ENCODE peak calls at places on chromosomes 6 and 20, in four cellular contexts. S, I, W and D are unnamed samples.

GRCh38 chr20:1045860-1046418 is 43.8 kb upstream of the RSPO4 start:
- DNase-seq in S (no peak), I (no peak), W (no peak), D (no peak)

GRCh38 chr6:111747791-111748190 is 125.5 kb downstream of the FYN start:
- DNase-seq in S (no peak), I (no peak), W (no peak), D (no peak)

GRCh38 chr6:142387997-142388815 is 86.4 kb downstream of the ADGRG6 start:
- DNase-seq in S (peak), I (no peak), W (peak), D (no peak)

GRCh38 chr6:56851541-56852248 is 103.2 kb upstream of the BEND6 start:
- DNase-seq in S (peak), I (peak), W (peak), D (no peak)

GRCh38 chr6:135195522-135195921 is 14.4 kb downstream of the MYB start:
- DNase-seq in S (no peak), I (no peak), W (no peak), D (no peak)

GRCh38 chr6:37168163-37168758 is 1.7 kb upstream of the PIM1 start:
- DNase-seq in S (peak), I (no peak), W (no peak), D (no peak)

GRCh38 chr6:14501240-14501639 is 383.7 kb downstream of the CD83 start:
- DNase-seq in S (no peak), I (peak), W (peak), D (no peak)

GRCh38 chr6:128000363-128000762 is 99.5 kb upstream of the THEMIS start:
- DNase-seq in S (no peak), I (no peak), W (no peak), D (no peak)

GRCh38 chr6:162100091-162100490 is 627.5 kb downstream of the PRKN start:
- DNase-seq in S (no peak), I (no peak), W (peak), D (no peak)

GRCh38 chr6:166629628-166630027 is 2.6 kb upstream of the RPS6KA2 start:
- DNase-seq in S (no peak), I (no peak), W (peak), D (no peak)

GRCh38 chr6:13116155-13116554 is 212.2 kb downstream of the TBC1D7 start:
- DNase-seq in S (no peak), I (no peak), W (no peak), D (no peak)

GRCh38 chr20:53940883-53941546 is 129.4 kb downstream of the BCAS1 start:
- DNase-seq in S (peak), I (no peak), W (peak), D (no peak)

GRCh38 chr20:11173936-11174335 is 500.1 kb upstream of the JAG1 start:
- DNase-seq in S (peak), I (no peak), W (no peak), D (no peak)

GRCh38 chr6:130322673-130323268 is 43.0 kb upstream of the TMEM200A start:
- DNase-seq in S (peak), I (peak), W (peak), D (no peak)

GRCh38 chr6:136210450-136211165 is 39.5 kb downstream of the MTFR2 start:
- DNase-seq in S (no peak), I (no peak), W (peak), D (no peak)

GRCh38 chr6:15369838-15370237 is 124.0 kb downstream of the JARID2 start:
- DNase-seq in S (no peak), I (no peak), W (no peak), D (no peak)

GRCh38 chr6:116476021-116476678 is 15.0 kb downstream of the CALHM6 start:
- DNase-seq in S (no peak), I (no peak), W (no peak), D (no peak)

GRCh38 chr20:56163806-56164205 is 84.7 kb upstream of the MC3R start:
- DNase-seq in S (peak), I (no peak), W (no peak), D (no peak)

GRCh38 chr6:2514965-2515543 is 235.7 kb downstream of the MYLK4 start:
- DNase-seq in S (peak), I (no peak), W (no peak), D (no peak)

GRCh38 chr6:146980900-146981329 is 223.3 kb upstream of the STXBP5 start:
- DNase-seq in S (no peak), I (no peak), W (no peak), D (no peak)

GRCh38 chr20:53930651-53931504 is 139.5 kb downstream of the BCAS1 start:
- DNase-seq in S (no peak), I (no peak), W (no peak), D (no peak)

GRCh38 chr20:53900380-53900999 is 169.9 kb downstream of the BCAS1 start:
- DNase-seq in S (no peak), I (no peak), W (peak), D (no peak)

GRCh38 chr20:24993337-24994185 is 1.0 kb upstream of the APMAP start:
- DNase-seq in S (no peak), I (no peak), W (peak), D (peak)

GRCh38 chr20:40019510-40019909 is 669.5 kb downstream of the MAFB start:
- DNase-seq in S (no peak), I (no peak), W (no peak), D (no peak)

GRCh38 chr6:169530762-169531143 is 171.1 kb downstream of the WDR27 start:
- DNase-seq in S (no peak), I (no peak), W (no peak), D (no peak)

GRCh38 chr6:36853325-36853724 is 14.1 kb upstream of the CPNE5 start:
- DNase-seq in S (no peak), I (no peak), W (peak), D (no peak)

GRCh38 chr20:21693322-21693721 is 12.1 kb upstream of the PAX1 start:
- DNase-seq in S (peak), I (no peak), W (no peak), D (no peak)

GRCh38 chr6:63734923-63735322 is 99.3 kb downstream of the PHF3 start:
- DNase-seq in S (no peak), I (no peak), W (no peak), D (no peak)

GRCh38 chr6:125753218-125753936 is 3.9 kb downstream of the HEY2 start:
- DNase-seq in S (peak), I (no peak), W (peak), D (no peak)

GRCh38 chr20:44754554-44754953 is 8.9 kb downstream of the KCNK15 start:
- DNase-seq in S (no peak), I (no peak), W (no peak), D (no peak)

GRCh38 chr6:148470141-148470540 is 127.5 kb downstream of the SASH1 start:
- DNase-seq in S (no peak), I (no peak), W (peak), D (peak)

GRCh38 chr6:159931112-159931511 is 37.8 kb upstream of the IGF2R start:
- DNase-seq in S (no peak), I (no peak), W (no peak), D (no peak)

GRCh38 chr6:132136976-132137375 is 185.8 kb upstream of the CCN2 start:
- DNase-seq in S (no peak), I (no peak), W (no peak), D (no peak)

GRCh38 chr6:112429226-112429625 is 82.1 kb downstream of the RFPL4B start:
- DNase-seq in S (peak), I (no peak), W (peak), D (peak)

GRCh38 chr6:24738732-24739131 is 19.8 kb upstream of the C6orf62 start:
- DNase-seq in S (no peak), I (no peak), W (no peak), D (no peak)

GRCh38 chr6:24744911-24745310 is 26.0 kb upstream of the C6orf62 start:
- DNase-seq in S (no peak), I (no peak), W (no peak), D (no peak)

GRCh38 chr6:24743944-24744335 is 25.0 kb upstream of the C6orf62 start:
- DNase-seq in S (no peak), I (no peak), W (no peak), D (no peak)

GRCh38 chr6:24740861-24741260 is 21.9 kb upstream of the C6orf62 start:
- DNase-seq in S (no peak), I (no peak), W (no peak), D (no peak)

GRCh38 chr6:24743265-24743943 is 24.4 kb upstream of the C6orf62 start:
- DNase-seq in S (peak), I (no peak), W (peak), D (no peak)
- H4K8ac ChIP-seq in S (no peak), I (no peak), W (peak), D (no peak)

DNA sequence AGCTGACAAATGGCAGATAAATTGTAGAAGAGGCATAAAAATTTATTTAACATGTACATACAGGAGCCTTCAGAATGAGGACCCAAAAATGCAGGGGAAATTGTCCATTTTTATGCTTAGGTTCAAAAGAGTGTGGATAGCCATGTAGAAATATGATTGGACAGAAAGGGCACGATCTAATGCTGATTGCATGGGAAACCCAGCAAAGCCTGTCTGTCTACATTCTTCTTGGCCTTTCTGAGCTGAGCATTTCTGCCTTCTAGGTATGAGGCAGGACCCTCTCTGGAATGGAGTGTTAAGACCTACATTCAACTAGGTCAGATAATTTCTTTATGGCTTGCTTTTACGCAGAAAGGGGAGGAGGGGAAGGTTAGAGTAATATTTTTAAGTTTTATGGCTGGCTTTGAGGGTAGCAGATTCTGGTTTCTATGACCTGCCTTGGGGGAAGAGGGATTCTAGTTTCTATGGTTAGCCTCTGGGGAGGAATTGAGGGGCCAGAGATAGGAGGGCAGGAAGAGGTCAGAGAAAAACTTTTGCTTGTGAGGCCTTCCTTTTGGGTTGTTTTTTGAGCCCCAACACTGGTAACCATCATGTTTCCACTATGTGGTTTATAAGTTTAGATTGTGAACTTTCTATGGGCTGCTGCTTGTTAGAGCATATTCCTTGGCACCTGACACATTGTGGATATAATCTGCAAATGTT is 63.5 kb downstream of the LYRM2 start:
- DNase-seq in S (peak), I (no peak), W (no peak), D (no peak)
- H4K8ac ChIP-seq in S (no peak), I (no peak), W (no peak), D (no peak)

GRCh38 chr6:140436023-140436811 is 1061.8 kb upstream of the CITED2 start:
- DNase-seq in S (peak), I (peak), W (peak), D (no peak)
- H4K8ac ChIP-seq in S (no peak), I (no peak), W (peak), D (no peak)

GRCh38 chr6:27188885-27189418 is 58.5 kb upstream of the PRSS16 start:
- DNase-seq in S (peak), I (peak), W (peak), D (no peak)

GRCh38 chr6:27183082-27183832 is 64.2 kb upstream of the PRSS16 start:
- DNase-seq in S (no peak), I (no peak), W (no peak), D (no peak)

GRCh38 chr6:27188206-27188884 is 59.2 kb upstream of the PRSS16 start:
- DNase-seq in S (peak), I (peak), W (peak), D (peak)
- H4K8ac ChIP-seq in S (no peak), I (no peak), W (peak), D (peak)

GRCh38 chr6:33271098-33271607 is 523 bp downstream of the VPS52 start:
- DNase-seq in S (no peak), I (no peak), W (no peak), D (no peak)
- H4K8ac ChIP-seq in S (no peak), I (no peak), W (peak), D (peak)

GRCh38 chr20:32495217-32495565 is 89.9 kb downstream of the NOL4L start:
- DNase-seq in S (peak), I (no peak), W (no peak), D (no peak)
- H4K8ac ChIP-seq in S (no peak), I (no peak), W (no peak), D (no peak)

DNA sequence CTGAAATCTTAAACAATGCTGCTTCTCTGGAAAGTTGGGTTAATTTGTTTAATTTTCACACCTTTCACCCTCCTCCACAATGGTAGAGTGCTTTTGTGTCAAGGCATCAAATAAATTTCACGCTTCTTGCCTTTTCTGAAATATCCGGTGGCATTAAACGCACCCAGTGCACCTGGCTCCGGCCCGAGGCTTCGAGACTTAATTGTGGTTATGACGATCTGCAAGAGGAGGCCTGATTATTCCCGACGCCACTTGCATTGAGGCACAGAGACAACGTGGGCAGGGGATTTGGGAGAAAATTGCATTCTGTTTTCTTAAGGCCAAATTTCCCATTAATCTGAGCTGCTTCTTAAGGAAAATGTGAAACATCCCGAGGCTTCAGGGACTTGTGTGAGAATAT is 152.2 kb downstream of the CDH4 start:
- DNase-seq in S (no peak), I (no peak), W (no peak), D (no peak)
- H4K8ac ChIP-seq in S (no peak), I (no peak), W (no peak), D (no peak)